ENCODE peak calls at places on chromosomes 5 and 9, in five cellular contexts. I, J, H, F and M are unnamed samples.

GRCh38 chr5:73093943-73094342 is 26.4 kb upstream of the TMEM171 start:
- ATAC-seq in I (no peak), J (no peak), H (peak), F (no peak), M (peak)

GRCh38 chr9:114603183-114603582 is 7.9 kb upstream of the TMEM268 start:
- ATAC-seq in I (no peak), J (no peak), H (no peak), F (no peak), M (peak)

GRCh38 chr5:67246108-67246507 is 49.5 kb upstream of the CD180 start:
- ATAC-seq in I (peak), J (peak), H (no peak), F (no peak), M (peak)

GRCh38 chr5:174425271-174425963 is 299.0 kb upstream of the MSX2 start:
- ATAC-seq in I (no peak), J (no peak), H (peak), F (no peak), M (peak)

GRCh38 chr9:111917980-111918379 is 21.4 kb downstream of the UGCG start:
- ATAC-seq in I (peak), J (peak), H (no peak), F (no peak), M (no peak)

GRCh38 chr5:135551593-135552447 is 16.1 kb upstream of the NEUROG1 start:
- ATAC-seq in I (peak), J (peak), H (peak), F (peak), M (peak)

GRCh38 chr9:18786936-18787658 is 245.9 kb downstream of the SAXO1 start:
- ATAC-seq in I (peak), J (peak), H (no peak), F (no peak), M (no peak)

GRCh38 chr5:34859253-34859652 is 20.3 kb downstream of the TTC23L start:
- ATAC-seq in I (no peak), J (no peak), H (no peak), F (no peak), M (no peak)